ENCODE peak calls at places on chromosome 4, in six cellular contexts. X is thyroid gland, Y is pancreas, Q is mesendoderm, C is esophagus squamous epithelium, Z is colonic mucosa. I is an unnamed sample.
A peak's percentile ranks its signal among the peaks of the same experiment; 100 is the strongest.

GRCh38 chr4:126742885-126743284 is 889.9 kb upstream of the INTU start:
- DNase-seq in Q (no peak), Y (no peak), X (no peak), Z (no peak), C (no peak), I (no peak)

GRCh38 chr4:127632420-127633403 is at the start of gene INTU:
- DNase-seq in X (peak; percentile 97), Y (peak; percentile 93), Z (peak; percentile 95), C (peak; percentile 31), Q (peak; percentile 99), I (no peak)

GRCh38 chr4:8897768-8898167 is 26.1 kb upstream of the HMX1 start:
- DNase-seq in Z (no peak), Q (no peak), Y (no peak), X (no peak), C (no peak), I (no peak)

GRCh38 chr4:176274441-176274840 is 5.4 kb upstream of the ASB5 start:
- DNase-seq in X (no peak), Q (no peak), Z (no peak), C (no peak), Y (no peak), I (no peak)

GRCh38 chr4:47510506-47511143 is 25.6 kb downstream of the ATP10D start:
- DNase-seq in C (no peak), Q (peak; percentile 1), Z (no peak), Y (no peak), X (no peak), I (no peak)

GRCh38 chr4:118586357-118586790 is 98.8 kb upstream of the METTL14 start:
- DNase-seq in C (no peak), Y (peak; percentile 49), Q (no peak), Z (no peak), X (no peak), I (no peak)

GRCh38 chr4:2275546-2276251 is 13.8 kb upstream of the MXD4 start:
- DNase-seq in C (no peak), Z (no peak), Q (no peak), X (no peak), Y (no peak), I (no peak)

GRCh38 chr4:94452476-94453300 is 946 bp downstream of the PDLIM5 start:
- DNase-seq in C (peak; percentile 5), Z (peak; percentile 93), X (peak; percentile 59), Q (peak; percentile 91), Y (peak; percentile 72), I (no peak)

GRCh38 chr4:182555997-182556418 is 312.8 kb downstream of the TENM3 start:
- DNase-seq in Z (no peak), X (peak; percentile 79), Q (peak; percentile 91), C (no peak), Y (no peak), I (no peak)

GRCh38 chr4:2177443-2178093 is 64.4 kb downstream of the HAUS3 start:
- DNase-seq in Y (no peak), X (no peak), C (no peak), Q (peak; percentile 17), Z (no peak), I (no peak)

GRCh38 chr4:148998719-148999118 is 556.5 kb upstream of the NR3C2 start:
- DNase-seq in Q (peak; percentile 70), C (no peak), Y (no peak), X (no peak), Z (no peak), I (no peak)

GRCh38 chr4:102141855-102142254 is 203.4 kb downstream of the SLC39A8 start:
- DNase-seq in Y (no peak), Q (no peak), X (no peak), Z (no peak), C (no peak), I (no peak)

GRCh38 chr4:153618831-153619230 is 65.2 kb upstream of the TLR2 start:
- DNase-seq in C (no peak), X (no peak), Z (no peak), Y (no peak), Q (peak; percentile 61), I (no peak)

GRCh38 chr4:47642985-47643745 is 158.1 kb downstream of the ATP10D start:
- DNase-seq in Z (no peak), Y (no peak), C (no peak), X (no peak), Q (no peak), I (no peak)

GRCh38 chr4:102334624-102335023 is 10.7 kb downstream of the SLC39A8 start:
- DNase-seq in Z (no peak), Y (no peak), X (no peak), Q (no peak), C (no peak), I (no peak)

GRCh38 chr4:48431401-48431800 is 51.7 kb upstream of the SLC10A4 start:
- DNase-seq in Q (no peak), X (no peak), Z (no peak), Y (no peak), C (no peak), I (no peak)

DNA sequence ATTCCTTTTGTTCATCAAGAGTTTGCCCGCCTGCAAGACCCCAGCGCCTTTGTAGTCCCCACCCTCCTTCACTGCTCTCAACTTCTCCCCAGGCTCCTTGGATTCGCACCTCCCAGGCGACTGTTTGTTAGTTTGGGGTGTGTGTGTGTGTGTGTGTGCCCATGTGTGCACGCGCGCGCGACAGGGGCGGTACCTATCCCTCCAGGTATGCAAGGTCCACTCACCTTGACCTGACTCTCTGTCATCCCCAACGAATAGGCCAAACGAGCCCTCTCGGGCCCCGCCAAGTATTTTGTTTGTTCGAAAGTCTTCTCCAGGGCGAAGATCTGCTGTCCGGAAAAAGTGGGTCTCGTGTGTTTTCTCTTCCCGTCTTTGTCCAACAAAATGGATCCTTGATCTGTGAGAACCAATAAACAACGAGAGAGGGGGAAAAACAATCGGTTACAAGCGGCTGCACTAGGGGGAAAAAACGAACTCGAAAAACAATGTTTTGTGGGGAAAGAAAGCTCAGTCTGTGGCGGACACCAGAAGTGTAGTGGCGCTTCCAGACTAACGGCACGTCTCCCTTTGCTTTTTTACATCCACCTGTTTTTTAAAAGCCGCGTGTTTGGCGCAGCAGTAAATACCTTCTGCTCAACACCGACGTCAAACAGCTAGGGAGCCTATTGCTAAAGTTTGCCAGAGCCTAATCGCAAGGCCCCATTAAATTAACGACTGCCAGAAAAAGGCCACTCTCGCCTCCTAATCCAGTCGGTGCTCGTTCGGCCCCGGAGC is 3.5 kb downstream of the NKX6-1 start:
- DNase-seq in Z (no peak), Q (no peak), C (no peak), X (no peak), Y (no peak), I (no peak)
- H3K27me3 ChIP-seq in Z (peaks cover 100% of the 10 kb centered on the region), Q (peaks cover 67% of the 10 kb centered on the region), C (peaks cover 42% of the 10 kb centered on the region), X (no peaks in the 10 kb centered on the region), Y (peaks cover 4% of the 10 kb centered on the region), I (peaks cover 84% of the 10 kb centered on the region)

DNA sequence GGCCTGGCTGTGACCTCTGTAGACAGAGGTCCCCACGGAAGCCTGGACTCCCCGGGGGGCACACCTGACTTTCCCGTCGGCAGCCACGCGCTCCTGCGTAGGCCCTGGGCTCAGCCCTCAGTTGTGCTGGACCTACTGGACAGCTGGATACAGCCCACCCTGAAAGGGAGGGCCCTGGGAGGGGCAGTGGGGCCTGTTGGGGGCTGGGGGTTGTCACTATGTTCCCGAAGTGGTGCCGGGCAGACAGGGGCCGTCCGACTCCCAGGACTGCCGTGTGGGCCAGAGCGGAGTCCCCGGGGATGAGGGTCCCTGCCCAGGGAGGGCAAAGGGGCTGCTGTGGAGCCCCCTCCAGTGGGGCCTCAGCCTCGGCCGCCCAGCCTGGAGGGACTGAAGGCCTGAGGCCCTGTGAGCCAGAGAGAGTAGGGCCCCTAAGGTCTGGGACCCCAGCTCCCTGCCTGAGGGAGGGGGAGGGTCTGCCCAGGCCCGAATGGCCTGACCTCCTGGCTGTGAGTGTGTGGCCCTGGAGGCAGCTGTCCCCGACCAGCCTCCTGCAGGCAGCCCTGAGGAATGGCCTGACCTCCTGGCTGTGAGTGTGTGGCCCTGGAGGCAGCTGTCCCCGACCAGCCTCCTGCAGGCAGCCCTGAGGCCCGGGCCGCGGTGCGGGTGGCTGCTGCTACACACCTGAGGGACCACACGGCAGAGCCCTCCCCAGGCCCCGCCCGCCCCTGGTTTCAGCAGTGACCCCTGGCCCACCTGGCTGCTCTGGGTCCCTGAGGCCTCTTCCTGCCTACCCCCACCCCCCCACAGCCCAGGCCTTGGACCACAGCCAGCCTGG is 25.8 kb downstream of the FGFRL1 start:
- DNase-seq in Z (no peak), C (no peak), X (no peak), Q (no peak), Y (no peak), I (no peak)
- H3K4me1 ChIP-seq in Z (no peaks in the 10 kb centered on the region), C (peaks cover 22% of the 10 kb centered on the region), X (peaks cover 69% of the 10 kb centered on the region), Q (no peaks in the 10 kb centered on the region), Y (no peaks in the 10 kb centered on the region), I (no peaks in the 10 kb centered on the region)

GRCh38 chr4:76781698-76782595 is 116.0 kb downstream of the SOWAHB start:
- DNase-seq in C (no peak), Q (peak; percentile 72), Y (no peak), Z (no peak), X (peak; percentile 33), I (no peak)
- H3K27ac ChIP-seq in C (peak overlapping the region; percentile 63), Q (peak overlapping the region; percentile 39), Y (no peak overlapping the region), Z (no peak overlapping the region), X (peak overlapping the region; percentile 61), I (no peak overlapping the region)

GRCh38 chr4:41874398-41874797 is 60.8 kb upstream of the TMEM33 start:
- DNase-seq in X (no peak), Y (no peak), Q (no peak), Z (no peak), C (no peak), I (no peak)

GRCh38 chr4:41873380-41874295 is 61.6 kb upstream of the TMEM33 start:
- DNase-seq in C (no peak), X (no peak), Y (no peak), Z (no peak), Q (peak; percentile 51), I (no peak)

GRCh38 chr4:41878170-41878941 is 56.9 kb upstream of the TMEM33 start:
- DNase-seq in Q (no peak), Z (no peak), Y (no peak), C (no peak), X (no peak), I (no peak)

GRCh38 chr4:41877020-41877796 is 58.0 kb upstream of the TMEM33 start:
- DNase-seq in C (no peak), Z (no peak), Y (no peak), X (no peak), Q (no peak), I (no peak)

GRCh38 chr4:41874873-41875272 is 60.4 kb upstream of the TMEM33 start:
- DNase-seq in X (no peak), Z (no peak), C (no peak), Y (no peak), Q (no peak), I (no peak)
- H3K27me3 ChIP-seq in X (peaks cover 15% of the 10 kb centered on the region), Z (peaks cover 53% of the 10 kb centered on the region), C (peaks cover 27% of the 10 kb centered on the region), Y (peaks cover 25% of the 10 kb centered on the region), Q (peaks cover 77% of the 10 kb centered on the region), I (peaks cover 32% of the 10 kb centered on the region)

GRCh38 chr4:57103051-57103450 is 7.1 kb downstream of the IGFBP7 start:
- DNase-seq in Y (no peak), Q (no peak), C (no peak), X (no peak), Z (no peak), I (no peak)
- H3K4me1 ChIP-seq in Y (no peaks in the 10 kb centered on the region), Q (no peaks in the 10 kb centered on the region), C (peaks cover 26% of the 10 kb centered on the region), X (peaks cover 14% of the 10 kb centered on the region), Z (no peaks in the 10 kb centered on the region), I (no peaks in the 10 kb centered on the region)

GRCh38 chr4:96407651-96408342 is 567.9 kb downstream of the PDHA2 start:
- DNase-seq in C (no peak), Y (no peak), Q (no peak), X (no peak), Z (no peak), I (no peak)
- H3K27ac ChIP-seq in C (no peak overlapping the region), Y (no peak overlapping the region), Q (no peak overlapping the region), X (no peak overlapping the region), Z (no peak overlapping the region), I (no peak overlapping the region)